ENCODE peak calls at places on chromosome 20, in ten cellular contexts. S is epithelial cell of esophagus; H is RWPE1; V is GM12892; E is CD8-positive, alpha-beta T cell; D is NCI-H69; Z is T-helper 2 cell; G is uterus; Y is OCI-LY7; J is sciatic nerve. K is an unnamed sample.

GRCh38 chr20:58439974-58440767 is 51.1 kb downstream of the VAPB start:
- DNase-seq in Y (no peak), G (no peak), H (no peak), V (no peak), E (no peak), D (no peak), S (no peak), Z (no peak), J (no peak), K (no peak)

GRCh38 chr20:51313275-51313898 is 229.1 kb downstream of the NFATC2 start:
- DNase-seq in H (no peak), G (no peak), V (no peak), E (no peak), Z (no peak), S (peak; percentile 28), D (no peak), Y (no peak), J (no peak), K (no peak)

GRCh38 chr20:5650191-5650691 is 100.0 kb upstream of the SHLD1 start:
- DNase-seq in D (no peak), G (no peak), J (no peak), H (no peak), Y (peak; percentile 74), E (no peak), Z (no peak), V (no peak), S (no peak), K (no peak)

GRCh38 chr20:16530201-16530681 is 43.0 kb downstream of the KIF16B start:
- DNase-seq in V (no peak), D (no peak), Z (no peak), E (no peak), Y (no peak), J (no peak), H (peak; percentile 81), S (peak; percentile 77), G (no peak), K (no peak)

GRCh38 chr20:22770240-22770800 is 185.9 kb upstream of the FOXA2 start:
- DNase-seq in G (no peak), D (no peak), S (peak; percentile 35), V (no peak), Z (no peak), Y (no peak), H (no peak), E (no peak), J (no peak), K (no peak)

GRCh38 chr20:17807670-17808069 is 107.9 kb downstream of the BANF2 start:
- DNase-seq in H (no peak), E (no peak), G (no peak), Y (no peak), D (no peak), V (no peak), S (no peak), Z (no peak), J (no peak), K (no peak)

GRCh38 chr20:32252189-32252588 is 25.3 kb upstream of the KIF3B start:
- DNase-seq in D (no peak), Z (peak; percentile 6), S (no peak), E (peak; percentile 34), V (no peak), H (no peak), Y (no peak), J (no peak), G (no peak), K (no peak)

GRCh38 chr20:2086177-2086979 is 15.2 kb upstream of the STK35 start:
- DNase-seq in H (no peak), Y (no peak), J (no peak), S (no peak), Z (no peak), V (no peak), G (no peak), D (no peak), E (no peak), K (no peak)

GRCh38 chr20:35947489-35947888 is 6.8 kb downstream of the SCAND1 start:
- DNase-seq in D (peak; percentile 42), J (no peak), H (no peak), Y (peak; percentile 67), S (peak; percentile 35), V (no peak), Z (no peak), E (peak; percentile 16), G (no peak), K (no peak)

GRCh38 chr20:51404297-51405060 is 138.0 kb downstream of the NFATC2 start:
- DNase-seq in H (no peak), Z (peak; percentile 80), D (no peak), Y (peak; percentile 88), S (no peak), J (peak; percentile 53), G (no peak), V (peak; percentile 79), E (peak; percentile 84), K (peak; percentile 88)

GRCh38 chr20:58870293-58871014 is 17.9 kb downstream of the GNAS start:
- DNase-seq in D (peak; percentile 63), Z (peak; percentile 44), V (no peak), Y (peak; percentile 65), J (peak; percentile 84), E (peak; percentile 62), H (peak; percentile 92), G (peak; percentile 76), S (peak; percentile 60), K (peak; percentile 44)

GRCh38 chr20:23622839-23623343 is 14.9 kb downstream of the CST3 start:
- DNase-seq in J (no peak), V (no peak), Y (no peak), E (no peak), G (peak; percentile 85), D (peak; percentile 84), H (peak; percentile 96), S (peak; percentile 85), Z (no peak), K (no peak)

GRCh38 chr20:11676618-11677289 is 240.9 kb upstream of the BTBD3 start:
- DNase-seq in H (peak; percentile 67), E (no peak), J (no peak), Z (no peak), G (no peak), D (peak; percentile 77), V (no peak), S (peak; percentile 57), Y (peak; percentile 8), K (no peak)

GRCh38 chr20:44211177-44212039 is 837 bp upstream of the OSER1 start:
- DNase-seq in D (peak; percentile 14), Y (no peak), G (no peak), E (no peak), V (no peak), Z (no peak), S (no peak), H (no peak), J (no peak), K (no peak)

GRCh38 chr20:21981179-21981578 is 275.7 kb downstream of the PAX1 start:
- DNase-seq in G (no peak), H (no peak), D (no peak), E (no peak), Z (no peak), Y (no peak), J (no peak), S (no peak), V (no peak), K (no peak)

GRCh38 chr20:32672982-32673727 is 586 bp downstream of the C20orf203 start:
- DNase-seq in Z (no peak), D (peak; percentile 19), E (peak; percentile 30), G (no peak), H (no peak), S (no peak), Y (peak; percentile 82), J (no peak), V (peak; percentile 63), K (no peak)

GRCh38 chr20:9349256-9349655 is 165.1 kb upstream of the LAMP5 start:
- DNase-seq in G (no peak), V (no peak), Z (no peak), E (no peak), H (no peak), D (no peak), J (no peak), S (no peak), Y (no peak), K (no peak)

GRCh38 chr20:19934792-19935491 is 82.2 kb upstream of the NAA20 start:
- DNase-seq in J (peak; percentile 72), E (no peak), Y (no peak), Z (no peak), G (no peak), D (peak; percentile 76), S (peak; percentile 83), V (no peak), H (peak; percentile 50), K (no peak)

GRCh38 chr20:51522207-51522606 is 20.3 kb downstream of the NFATC2 start:
- DNase-seq in E (no peak), D (no peak), V (no peak), S (no peak), Y (no peak), H (no peak), G (no peak), J (no peak), Z (no peak), K (no peak)

GRCh38 chr20:11210611-11211010 is 536.8 kb upstream of the JAG1 start:
- DNase-seq in Y (no peak), H (no peak), J (no peak), V (no peak), G (no peak), Z (no peak), D (no peak), S (no peak), E (no peak), K (no peak)

GRCh38 chr20:57633945-57634491 is 13.8 kb upstream of the ZBP1 start:
- DNase-seq in H (no peak), Z (no peak), E (peak; percentile 25), J (no peak), S (no peak), Y (peak; percentile 85), G (no peak), D (no peak), V (no peak), K (no peak)

GRCh38 chr20:43725666-43726065 is 1.1 kb downstream of the GTSF1L start:
- DNase-seq in J (no peak), G (no peak), V (no peak), S (no peak), H (no peak), Y (no peak), Z (no peak), D (peak; percentile 13), E (no peak), K (no peak)

GRCh38 chr20:32356935-32357868 is 929 bp upstream of the ASXL1 start:
- DNase-seq in V (no peak), H (peak; percentile 49), Z (no peak), J (no peak), E (no peak), G (peak; percentile 38), S (no peak), D (peak; percentile 84), Y (no peak), K (no peak)

GRCh38 chr20:20237093-20237959 is 130.6 kb upstream of the INSM1 start:
- DNase-seq in Y (peak; percentile 41), E (peak; percentile 23), D (peak; percentile 89), V (peak; percentile 32), G (no peak), H (peak; percentile 69), Z (no peak), S (peak; percentile 47), J (no peak), K (no peak)

GRCh38 chr20:23415958-23416583 is 5.2 kb downstream of the NAPB start:
- DNase-seq in V (no peak), Y (no peak), H (peak; percentile 28), G (no peak), D (no peak), E (peak; percentile 20), J (no peak), S (peak; percentile 70), Z (no peak), K (no peak)

GRCh38 chr20:52192296-52193007 is 873 bp upstream of the ZFP64 start:
- DNase-seq in D (peak; percentile 77), Y (peak; percentile 59), Z (no peak), H (peak; percentile 50), S (no peak), V (no peak), E (no peak), G (peak; percentile 17), J (no peak), K (no peak)